ENCODE peak calls at places on chromosomes 7 and 10, in four cellular contexts. One of them, this sample, is unnamed.

GRCh38 chr10:99331207-99331803 is 2.1 kb downstream of the CNNM1 start:
- DNase-seq in H1: no peak
- DNase-seq in HepG2: peak
- DNase-seq in K562: no peak
- DNase-seq in this sample: peak

GRCh38 chr10:106500585-106501525 is 663.7 kb downstream of the SORCS1 start:
- DNase-seq in H1: no peak
- DNase-seq in K562: no peak
- DNase-seq in HepG2: no peak
- DNase-seq in this sample: no peak

GRCh38 chr10:112362833-112363232 is 11.1 kb upstream of the ACSL5 start:
- DNase-seq in HepG2: no peak
- DNase-seq in K562: no peak
- DNase-seq in H1: no peak
- DNase-seq in this sample: no peak

GRCh38 chr7:155782466-155782865 is 29.8 kb downstream of the SHH start:
- DNase-seq in HepG2: no peak
- DNase-seq in H1: no peak
- DNase-seq in K562: no peak
- DNase-seq in this sample: no peak

GRCh38 chr10:35331894-35332640 is 4.2 kb upstream of the CCNY start:
- DNase-seq in HepG2: peak
- DNase-seq in K562: no peak
- DNase-seq in H1: no peak
- DNase-seq in this sample: peak

GRCh38 chr7:104800307-104800706 is 213.7 kb upstream of the KMT2E start:
- DNase-seq in HepG2: no peak
- DNase-seq in K562: no peak
- DNase-seq in H1: no peak
- DNase-seq in this sample: no peak

GRCh38 chr10:81784111-81784597 is 90.8 kb upstream of the NRG3 start:
- DNase-seq in H1: no peak
- DNase-seq in HepG2: no peak
- DNase-seq in K562: no peak
- DNase-seq in this sample: no peak

GRCh38 chr7:121178869-121179497 is 149.8 kb upstream of the WNT16 start:
- DNase-seq in H1: no peak
- DNase-seq in K562: no peak
- DNase-seq in HepG2: no peak
- DNase-seq in this sample: no peak

GRCh38 chr7:60706-61105 is 131.7 kb upstream of the FAM20C start:
- DNase-seq in K562: no peak
- DNase-seq in HepG2: no peak
- DNase-seq in H1: no peak
- DNase-seq in this sample: no peak

GRCh38 chr10:118760265-118760664 is 5.5 kb upstream of the CACUL1 start:
- DNase-seq in K562: no peak
- DNase-seq in HepG2: no peak
- DNase-seq in H1: no peak
- DNase-seq in this sample: no peak

GRCh38 chr10:98307916-98308315 is 39.9 kb upstream of the LOXL4 start:
- DNase-seq in HepG2: no peak
- DNase-seq in K562: no peak
- DNase-seq in H1: no peak
- DNase-seq in this sample: no peak
- TF ChIP-seq RNF2 in HepG2: no peak
- TF ChIP-seq RNF2 in K562: no peak
- TF ChIP-seq RNF2 in H1: no peak
- TF ChIP-seq RNF2 in this sample: no peak

GRCh38 chr7:102914585-102914984 is 1.8 kb downstream of the LRRC17 start:
- DNase-seq in K562: no peak
- DNase-seq in H1: no peak
- DNase-seq in HepG2: no peak
- DNase-seq in this sample: no peak

GRCh38 chr7:102916426-102916825 is 3.6 kb downstream of the LRRC17 start:
- DNase-seq in K562: no peak
- DNase-seq in H1: no peak
- DNase-seq in HepG2: no peak
- DNase-seq in this sample: no peak

GRCh38 chr7:102916881-102917280 is 4.1 kb downstream of the LRRC17 start:
- DNase-seq in H1: no peak
- DNase-seq in K562: no peak
- DNase-seq in HepG2: no peak
- DNase-seq in this sample: no peak

GRCh38 chr7:102917436-102918353 is 4.9 kb downstream of the LRRC17 start:
- DNase-seq in HepG2: no peak
- DNase-seq in H1: no peak
- DNase-seq in K562: no peak
- DNase-seq in this sample: peak

DNA sequence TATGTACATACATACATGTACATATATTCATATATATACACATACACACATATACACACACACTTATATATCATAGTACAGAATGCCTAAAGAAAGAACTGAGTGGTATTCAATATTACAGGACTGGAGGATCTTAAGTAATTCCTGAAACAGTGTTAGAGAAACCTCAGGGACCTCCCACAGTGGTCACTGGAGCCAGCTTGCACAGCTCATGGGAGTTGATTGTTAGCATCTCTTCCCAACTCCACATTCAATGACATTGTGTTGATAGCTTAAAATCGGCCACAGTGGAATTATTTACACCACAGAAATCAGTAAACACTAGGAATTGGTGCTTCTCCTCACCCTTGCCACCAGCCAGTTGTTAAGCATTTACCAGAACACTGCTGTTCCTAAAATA is 6.1 kb downstream of the LRRC17 start:
- DNase-seq in H1: no peak
- DNase-seq in K562: no peak
- DNase-seq in HepG2: no peak
- DNase-seq in this sample: no peak
- TF ChIP-seq RNF2 in H1: no peak
- TF ChIP-seq RNF2 in K562: no peak
- TF ChIP-seq RNF2 in HepG2: no peak
- TF ChIP-seq RNF2 in this sample: no peak

GRCh38 chr7:51455948-51456347 is 139.3 kb upstream of the COBL start:
- DNase-seq in HepG2: no peak
- DNase-seq in H1: no peak
- DNase-seq in K562: no peak
- DNase-seq in this sample: no peak
- TF ChIP-seq RNF2 in HepG2: no peak
- TF ChIP-seq RNF2 in H1: no peak
- TF ChIP-seq RNF2 in K562: no peak
- TF ChIP-seq RNF2 in this sample: no peak

DNA sequence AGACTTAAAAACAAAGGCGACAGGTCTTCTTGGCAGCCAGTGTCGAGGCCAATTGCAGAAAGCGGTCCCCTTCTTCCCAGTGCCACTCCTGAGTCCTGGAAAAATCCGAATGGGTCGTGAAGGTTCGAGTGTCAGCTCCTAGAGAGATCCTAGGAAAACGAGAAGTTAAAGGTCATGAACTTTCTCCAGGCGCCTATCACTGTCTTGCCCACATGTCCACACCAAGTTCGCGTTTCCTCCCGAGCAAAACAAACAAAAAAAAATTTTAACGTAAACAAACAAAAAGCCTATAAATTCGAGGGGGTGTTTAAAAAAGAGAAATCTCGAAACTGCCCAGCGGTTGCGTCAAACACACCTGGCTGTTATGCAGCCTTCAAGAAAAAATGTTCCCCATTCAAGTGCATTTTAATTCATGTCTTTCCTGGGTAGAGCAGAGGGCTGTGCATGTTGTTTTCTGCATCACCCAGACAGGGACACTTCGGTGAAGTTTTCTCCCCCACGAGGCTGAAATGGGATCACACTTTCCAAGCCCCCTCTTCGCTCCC is 1.5 kb downstream of the ARHGAP21 start:
- DNase-seq in K562: no peak
- DNase-seq in HepG2: no peak
- DNase-seq in H1: no peak
- DNase-seq in this sample: peak
- TF ChIP-seq RNF2 in K562: no peak
- TF ChIP-seq RNF2 in HepG2: no peak
- TF ChIP-seq RNF2 in H1: no peak
- TF ChIP-seq RNF2 in this sample: no peak

DNA sequence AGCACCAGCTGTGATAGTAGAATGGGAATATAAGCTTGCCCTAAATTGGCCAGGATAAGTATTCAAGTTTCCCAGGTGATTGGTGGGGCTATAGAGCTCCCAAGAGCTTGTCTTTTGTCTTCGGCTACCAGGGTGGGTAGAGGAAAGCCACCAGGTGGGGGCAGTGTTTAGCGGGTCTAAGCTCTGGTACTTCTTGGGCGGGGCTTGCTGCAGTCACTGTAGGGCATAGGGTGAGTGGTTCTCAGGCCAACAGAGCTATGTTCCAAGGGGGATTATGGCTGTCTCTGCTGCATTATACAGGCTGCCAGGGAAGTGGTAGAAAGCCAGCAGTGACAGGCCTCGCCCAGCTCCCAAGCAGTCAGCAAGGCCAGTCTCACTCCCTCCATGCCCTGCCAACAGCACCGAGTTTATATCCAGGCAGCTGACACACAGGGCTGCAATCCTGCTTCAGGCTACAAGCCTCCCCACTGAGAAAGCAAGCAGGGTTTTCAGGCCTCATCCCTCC is 110.7 kb downstream of the ZNF467 start:
- DNase-seq in H1: peak
- DNase-seq in K562: peak
- DNase-seq in HepG2: peak
- DNase-seq in this sample: peak
- TF ChIP-seq RNF2 in H1: no peak
- TF ChIP-seq RNF2 in K562: no peak
- TF ChIP-seq RNF2 in HepG2: no peak
- TF ChIP-seq RNF2 in this sample: no peak